ENCODE peak calls at places on chromosomes 4 and X, in ten cellular contexts. L is breast epithelium, V is astrocyte, F is thoracic aorta, Q is PC-3, I is esophagus squamous epithelium, S is transverse colon, H is psoas muscle, U is mesendoderm, Z is aorta. C is an unnamed sample.

GRCh38 chr4:186190456-186191265 is 706 bp upstream of the CYP4V2 start:
- DNase-seq in L (peak; percentile 58), V (peak; percentile 10), F (no peak), Q (no peak), I (no peak), S (peak; percentile 56), H (no peak), U (peak; percentile 33), Z (peak; percentile 82), C (no peak)

GRCh38 chrX:425056-425455 is 38.3 kb upstream of the PPP2R3B start:
- DNase-seq in L (no peak), V (no peak), F (no peak), Q (no peak), I (no peak), S (no peak), H (no peak), U (no peak), Z (no peak), C (no peak)

GRCh38 chrX:48531359-48531954 is 8.1 kb upstream of the TBC1D25 start:
- DNase-seq in L (no peak), V (peak; percentile 82), F (no peak), Q (peak; percentile 80), I (no peak), S (no peak), H (no peak), U (peak; percentile 21), Z (no peak), C (no peak)

GRCh38 chr4:71009796-71010588 is 16.5 kb downstream of the DCK start:
- DNase-seq in L (no peak), V (peak; percentile 25), F (no peak), Q (peak; percentile 66), I (no peak), S (no peak), H (no peak), U (peak; percentile 53), Z (no peak), C (no peak)

GRCh38 chr4:96913437-96914075 is 1073.7 kb downstream of the PDHA2 start:
- DNase-seq in L (no peak), V (peak; percentile 36), F (no peak), Q (peak; percentile 15), I (no peak), S (no peak), H (no peak), U (peak; percentile 45), Z (no peak), C (no peak)

GRCh38 chr4:32858971-32859370 is 2138.8 kb downstream of the PCDH7 start:
- DNase-seq in L (no peak), V (peak; percentile 83), F (no peak), Q (peak; percentile 83), I (no peak), S (no peak), H (no peak), U (no peak), Z (no peak), C (no peak)

GRCh38 chr4:5416637-5417036 is 291.7 kb downstream of the EVC2 start:
- DNase-seq in L (no peak), V (no peak), F (no peak), Q (no peak), I (no peak), S (no peak), H (no peak), U (no peak), Z (no peak), C (no peak)

GRCh38 chrX:150688911-150689451 is 4.2 kb upstream of the MTMR1 start:
- DNase-seq in L (no peak), V (peak; percentile 94), F (no peak), Q (peak; percentile 97), I (no peak), S (no peak), H (no peak), U (peak; percentile 96), Z (no peak), C (no peak)

GRCh38 chr4:177632481-177632880 is 190.2 kb upstream of the AGA start:
- DNase-seq in L (no peak), V (peak; percentile 25), F (no peak), Q (peak; percentile 16), I (no peak), S (no peak), H (no peak), U (peak; percentile 2), Z (no peak), C (no peak)

GRCh38 chrX:72083291-72083690 is 48.4 kb downstream of the RTL5 start:
- DNase-seq in L (no peak), V (no peak), F (no peak), Q (no peak), I (no peak), S (no peak), H (no peak), U (no peak), Z (no peak), C (no peak)

GRCh38 chr4:152045781-152046571 is 285.2 kb upstream of the GATB start:
- DNase-seq in L (no peak), V (peak; percentile 53), F (no peak), Q (no peak), I (no peak), S (peak; percentile 45), H (peak; percentile 28), U (peak; percentile 98), Z (no peak), C (no peak)

GRCh38 chr4:152044341-152044740 is 283.5 kb upstream of the GATB start:
- DNase-seq in L (no peak), V (no peak), F (no peak), Q (peak; percentile 40), I (no peak), S (no peak), H (no peak), U (no peak), Z (no peak), C (no peak)

GRCh38 chr4:152050098-152050497 is 289.3 kb upstream of the GATB start:
- DNase-seq in L (no peak), V (no peak), F (no peak), Q (no peak), I (no peak), S (no peak), H (no peak), U (no peak), Z (no peak), C (no peak)

GRCh38 chr4:152045397-152045780 is 284.6 kb upstream of the GATB start:
- DNase-seq in L (no peak), V (no peak), F (no peak), Q (no peak), I (no peak), S (no peak), H (no peak), U (no peak), Z (no peak), C (no peak)

DNA sequence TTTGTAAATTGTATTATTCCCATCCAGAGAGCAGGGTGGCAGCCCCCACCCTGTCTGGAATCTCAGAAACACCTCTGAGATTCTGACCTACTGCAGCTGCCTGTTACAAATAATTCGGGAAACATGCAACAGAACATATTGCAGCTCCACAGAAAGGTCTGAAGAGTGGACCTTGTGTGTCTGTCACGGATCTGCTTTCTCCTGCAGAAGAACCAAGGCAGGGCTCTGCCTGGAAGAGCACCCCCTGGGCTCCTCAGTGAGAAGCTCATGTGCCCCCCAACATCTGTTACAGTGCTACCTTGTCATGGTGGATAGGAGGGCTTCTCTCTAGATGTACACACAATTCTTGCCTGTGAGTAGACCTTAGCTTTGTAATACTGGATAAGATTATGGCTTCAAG is 286.6 kb upstream of the GATB start:
- DNase-seq in L (no peak), V (no peak), F (no peak), Q (no peak), I (no peak), S (no peak), H (no peak), U (peak; percentile 18), Z (no peak), C (no peak)
- H3K27ac ChIP-seq in L (no peak overlapping the region), V (no peak overlapping the region), F (peak overlapping the region; percentile 15), Q (no peak overlapping the region), I (no peak overlapping the region), S (no peak overlapping the region), H (no peak overlapping the region), U (no peak overlapping the region), Z (no peak overlapping the region), C (peak overlapping the region; percentile 21)

GRCh38 chr4:132125131-132125530 is 1024.0 kb upstream of the PCDH10 start:
- DNase-seq in L (no peak), V (no peak), F (no peak), Q (no peak), I (no peak), S (no peak), H (no peak), U (no peak), Z (no peak), C (no peak)

GRCh38 chr4:132123870-132124623 is 1025.0 kb upstream of the PCDH10 start:
- DNase-seq in L (no peak), V (peak; percentile 29), F (no peak), Q (no peak), I (no peak), S (no peak), H (no peak), U (no peak), Z (no peak), C (no peak)

GRCh38 chr4:132124624-132124974 is 1024.5 kb upstream of the PCDH10 start:
- DNase-seq in L (no peak), V (no peak), F (no peak), Q (no peak), I (no peak), S (no peak), H (no peak), U (no peak), Z (no peak), C (no peak)
- H3K27ac ChIP-seq in L (no peak overlapping the region), V (no peak overlapping the region), F (no peak overlapping the region), Q (no peak overlapping the region), I (no peak overlapping the region), S (no peak overlapping the region), H (no peak overlapping the region), U (no peak overlapping the region), Z (no peak overlapping the region), C (no peak overlapping the region)

GRCh38 chr4:164956766-164957643 is 20.5 kb downstream of the TRIM61 start:
- DNase-seq in L (peak; percentile 76), V (peak; percentile 50), F (no peak), Q (peak; percentile 55), I (peak; percentile 24), S (peak; percentile 82), H (peak; percentile 69), U (peak; percentile 89), Z (peak; percentile 89), C (peak; percentile 45)

GRCh38 chr4:164955107-164955805 is 22.2 kb downstream of the TRIM61 start:
- DNase-seq in L (no peak), V (no peak), F (no peak), Q (peak; percentile 27), I (no peak), S (no peak), H (no peak), U (no peak), Z (no peak), C (no peak)

DNA sequence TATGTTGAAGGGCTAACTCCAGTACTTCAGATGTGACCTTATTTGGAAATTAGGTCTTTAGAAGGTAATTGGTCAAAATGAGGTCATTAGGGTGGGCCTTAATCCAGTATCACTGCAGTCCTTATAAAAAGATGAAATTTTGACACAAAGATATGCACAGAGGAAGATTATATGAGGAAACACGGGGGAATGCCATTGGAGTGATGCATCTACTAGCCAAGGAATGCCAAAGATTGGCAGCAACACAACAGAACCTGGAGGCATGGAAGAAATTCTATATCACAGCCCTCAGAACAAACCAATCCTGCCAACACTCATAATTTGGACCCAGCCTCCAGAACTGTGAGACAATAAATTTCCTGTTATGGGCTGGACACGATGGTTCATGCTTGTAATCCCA is 17.6 kb downstream of the TRIM61 start:
- DNase-seq in L (no peak), V (no peak), F (no peak), Q (peak; percentile 48), I (no peak), S (no peak), H (no peak), U (no peak), Z (no peak), C (no peak)
- H3K27ac ChIP-seq in L (no peak overlapping the region), V (no peak overlapping the region), F (no peak overlapping the region), Q (no peak overlapping the region), I (no peak overlapping the region), S (no peak overlapping the region), H (no peak overlapping the region), U (no peak overlapping the region), Z (no peak overlapping the region), C (no peak overlapping the region)

GRCh38 chrX:45623266-45623665 is 422.6 kb upstream of the DIPK2B start:
- DNase-seq in L (no peak), V (peak; percentile 92), F (no peak), Q (peak; percentile 67), I (no peak), S (no peak), H (no peak), U (no peak), Z (no peak), C (no peak)
- H3K27ac ChIP-seq in L (peak overlapping the region; percentile 66), V (peak overlapping the region; percentile 84), F (peak overlapping the region; percentile 88), Q (peak overlapping the region; percentile 79), I (peak overlapping the region; percentile 60), S (peak overlapping the region; percentile 25), H (no peak overlapping the region), U (no peak overlapping the region), Z (peak overlapping the region; percentile 74), C (peak overlapping the region; percentile 81)

C was measured in tibial artery.